ENCODE peak calls at places on chromosomes 6 and 20, in four cellular contexts. One of them, this sample, is unnamed. For H3K36me3, H3K4me1 and H3K9me3, the result is how much of the 10 kb centered on the place peaks cover.

GRCh38 chr6:38720295-38720694 is 5.2 kb downstream of the DNAH8 start:
- DNase-seq in uterus: no peak
- DNase-seq in fibroblast of lung: no peak
- DNase-seq in heart right ventricle: no peak
- DNase-seq in this sample: peak

GRCh38 chr6:127300411-127300810 is 33.7 kb downstream of the RNF146 start:
- DNase-seq in heart right ventricle: no peak
- DNase-seq in fibroblast of lung: peak
- DNase-seq in uterus: no peak
- DNase-seq in this sample: no peak

GRCh38 chr6:140071601-140072062 is 697.2 kb upstream of the CITED2 start:
- DNase-seq in uterus: no peak
- DNase-seq in fibroblast of lung: peak
- DNase-seq in heart right ventricle: no peak
- DNase-seq in this sample: no peak

GRCh38 chr6:88119769-88120168 is 46.4 kb downstream of the CNR1 start:
- DNase-seq in fibroblast of lung: no peak
- DNase-seq in uterus: no peak
- DNase-seq in heart right ventricle: no peak
- DNase-seq in this sample: peak

GRCh38 chr6:30002871-30003270 is 58.2 kb upstream of the POLR1H start:
- DNase-seq in uterus: no peak
- DNase-seq in heart right ventricle: no peak
- DNase-seq in fibroblast of lung: peak
- DNase-seq in this sample: no peak

GRCh38 chr6:116256694-116257093 is 2.8 kb upstream of the TSPYL4 start:
- DNase-seq in uterus: no peak
- DNase-seq in heart right ventricle: no peak
- DNase-seq in fibroblast of lung: no peak
- DNase-seq in this sample: no peak

GRCh38 chr20:57265649-57266250 is 691 bp downstream of the BMP7 start:
- DNase-seq in uterus: no peak
- DNase-seq in fibroblast of lung: no peak
- DNase-seq in heart right ventricle: no peak
- DNase-seq in this sample: no peak

GRCh38 chr6:18415671-18416340 is 28.7 kb downstream of the RNF144B start:
- DNase-seq in heart right ventricle: no peak
- DNase-seq in uterus: no peak
- DNase-seq in fibroblast of lung: peak
- DNase-seq in this sample: no peak

GRCh38 chr20:5945963-5946362 is 4.4 kb downstream of the TRMT6 start:
- DNase-seq in fibroblast of lung: peak
- DNase-seq in uterus: no peak
- DNase-seq in heart right ventricle: no peak
- DNase-seq in this sample: no peak
- H3K36me3 ChIP-seq in fibroblast of lung: under half
- H3K36me3 ChIP-seq in uterus: under half
- H3K36me3 ChIP-seq in heart right ventricle: under half
- H3K36me3 ChIP-seq in this sample: half or more

DNA sequence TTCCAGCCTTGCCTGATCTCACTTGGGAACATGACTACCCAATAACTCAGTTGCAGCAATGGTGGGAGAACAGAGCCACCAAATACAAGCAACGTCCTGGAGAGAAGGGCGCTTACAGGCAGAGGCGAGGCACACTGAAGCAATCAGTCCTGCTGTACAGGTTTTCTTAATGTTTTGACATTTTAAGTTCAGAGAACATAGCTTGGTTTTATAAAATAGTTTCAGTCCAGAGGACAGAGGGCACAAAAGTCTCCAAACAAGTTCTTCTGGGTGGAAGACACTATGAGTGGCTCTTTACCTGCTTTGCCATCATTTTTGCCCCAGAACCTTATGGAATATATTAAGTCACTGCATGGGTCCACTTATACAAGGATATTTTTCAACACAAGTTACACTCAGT is 103.4 kb upstream of the KCNG1 start:
- DNase-seq in fibroblast of lung: no peak
- DNase-seq in uterus: no peak
- DNase-seq in heart right ventricle: no peak
- DNase-seq in this sample: no peak
- H3K4me1 ChIP-seq in fibroblast of lung: under half
- H3K4me1 ChIP-seq in uterus: under half
- H3K4me1 ChIP-seq in heart right ventricle: under half
- H3K4me1 ChIP-seq in this sample: under half

GRCh38 chr6:132489376-132489775 is 23.5 kb downstream of the STX7 start:
- DNase-seq in uterus: no peak
- DNase-seq in heart right ventricle: no peak
- DNase-seq in fibroblast of lung: no peak
- DNase-seq in this sample: no peak
- H3K9me3 ChIP-seq in uterus: under half
- H3K9me3 ChIP-seq in heart right ventricle: under half
- H3K9me3 ChIP-seq in fibroblast of lung: under half
- H3K9me3 ChIP-seq in this sample: under half

DNA sequence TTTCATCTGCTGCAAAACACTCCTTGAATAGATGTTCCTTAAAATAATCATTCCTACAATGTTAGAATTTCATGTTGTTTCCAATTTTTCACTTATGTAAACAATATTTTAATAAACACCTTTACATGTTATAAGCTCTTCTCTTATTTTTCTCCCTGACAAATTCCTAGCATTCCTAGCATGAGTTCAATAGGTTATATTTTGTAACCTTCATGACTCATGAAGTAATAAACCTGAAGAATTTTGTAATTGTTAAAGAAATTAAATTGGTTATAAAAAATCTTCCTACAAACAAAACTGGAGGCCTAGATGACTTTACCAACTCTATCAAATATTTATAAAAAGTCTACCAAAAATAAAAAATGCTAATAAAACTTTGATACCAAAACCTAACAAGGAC is 66.3 kb downstream of the NT5E start:
- DNase-seq in fibroblast of lung: peak
- DNase-seq in heart right ventricle: no peak
- DNase-seq in uterus: no peak
- DNase-seq in this sample: no peak
- H3K36me3 ChIP-seq in fibroblast of lung: under half
- H3K36me3 ChIP-seq in heart right ventricle: under half
- H3K36me3 ChIP-seq in uterus: under half
- H3K36me3 ChIP-seq in this sample: under half

This sample was measured in HAP-1.